ENCODE peak calls at places on chromosomes 6 and 20, in five cellular contexts. B, H, E, Y and I are unnamed samples.

GRCh38 chr20:2603816-2604505 is 48.5 kb upstream of the NOP56 start:
- DNase-seq in H (no peak), B (no peak), E (no peak), Y (no peak), I (no peak)

GRCh38 chr6:163583558-163583957 is 169.0 kb downstream of the QKI start:
- DNase-seq in Y (no peak), H (no peak), B (no peak), E (no peak), I (no peak)

GRCh38 chr20:51440589-51440988 is 101.9 kb downstream of the NFATC2 start:
- DNase-seq in Y (no peak), E (no peak), B (no peak), H (no peak), I (no peak)

GRCh38 chr6:14354919-14355572 is 237.5 kb downstream of the CD83 start:
- DNase-seq in Y (peak; percentile 72), B (peak; percentile 31), E (no peak), H (no peak), I (no peak)

GRCh38 chr6:68238097-68238597 is 396.9 kb upstream of the ADGRB3 start:
- DNase-seq in H (no peak), B (no peak), Y (peak; percentile 52), E (no peak), I (no peak)

GRCh38 chr20:46057856-46058655 is 29.0 kb downstream of the SLC12A5 start:
- DNase-seq in Y (peak; percentile 4), B (peak; percentile 35), E (no peak), H (peak; percentile 67), I (no peak)

GRCh38 chr6:152552616-152553209 is 84.4 kb downstream of the SYNE1 start:
- DNase-seq in Y (peak; percentile 63), B (peak; percentile 71), H (peak; percentile 72), E (peak; percentile 25), I (peak; percentile 36)

GRCh38 chr6:154806804-154807203 is 73.6 kb downstream of the SCAF8 start:
- DNase-seq in B (no peak), H (no peak), Y (no peak), E (no peak), I (no peak)

GRCh38 chr20:62922451-62922921 is 3.8 kb downstream of the DIDO1 start:
- DNase-seq in B (no peak), E (no peak), Y (no peak), H (no peak), I (no peak)

GRCh38 chr20:57498425-57499400 is 26.2 kb downstream of the CTCFL start:
- DNase-seq in B (no peak), Y (no peak), E (peak; percentile 20), H (no peak), I (peak; percentile 82)

GRCh38 chr20:43583982-43584432 is 6.7 kb upstream of the IFT52 start:
- DNase-seq in E (no peak), Y (peak; percentile 90), H (no peak), B (peak; percentile 56), I (peak; percentile 92)

GRCh38 chr20:64149141-64149540 is 15.1 kb upstream of the MYT1 start:
- DNase-seq in H (no peak), B (no peak), E (no peak), Y (no peak), I (no peak)

GRCh38 chr6:8113260-8113659 is 10.9 kb upstream of the EEF1E1 start:
- DNase-seq in B (no peak), Y (no peak), E (no peak), H (no peak), I (no peak)

GRCh38 chr6:150290429-150290828 is 78.4 kb upstream of the IYD start:
- DNase-seq in H (no peak), E (no peak), Y (peak; percentile 81), B (no peak), I (no peak)

GRCh38 chr6:36383608-36384007 is 3.9 kb downstream of the ETV7 start:
- DNase-seq in B (no peak), Y (no peak), E (no peak), H (no peak), I (no peak)

GRCh38 chr20:32436968-32437367 is 78.8 kb downstream of the ASXL1 start:
- DNase-seq in H (no peak), B (no peak), Y (no peak), E (no peak), I (no peak)

GRCh38 chr6:44190712-44191111 is 26.0 kb upstream of the MYMX start:
- DNase-seq in E (no peak), H (no peak), Y (no peak), B (no peak), I (no peak)

GRCh38 chr6:6811151-6812002 is 222.9 kb downstream of the LY86 start:
- DNase-seq in B (peak; percentile 65), E (no peak), Y (peak; percentile 95), H (peak; percentile 76), I (peak; percentile 70)

GRCh38 chr6:15452182-15452941 is 206.5 kb downstream of the JARID2 start:
- DNase-seq in B (no peak), Y (no peak), E (no peak), H (no peak), I (no peak)

GRCh38 chr6:137661601-137662000 is 167.4 kb upstream of the OLIG3 start:
- DNase-seq in E (no peak), Y (peak; percentile 44), H (peak; percentile 61), B (no peak), I (no peak)

GRCh38 chr6:85360794-85361642 is 88.9 kb upstream of the NT5E start:
- DNase-seq in H (peak; percentile 17), Y (peak; percentile 96), B (no peak), E (no peak), I (peak; percentile 68)

GRCh38 chr20:38013891-38014290 is 19.4 kb downstream of the TTI1 start:
- DNase-seq in Y (no peak), H (no peak), B (no peak), E (no peak), I (no peak)

GRCh38 chr6:9250852-9251251 is 815.5 kb upstream of the SLC35B3 start:
- DNase-seq in Y (peak; percentile 66), H (peak; percentile 46), B (peak; percentile 57), E (no peak), I (peak; percentile 41)

GRCh38 chr6:28710466-28711191 is 184.9 kb downstream of the GPX5 start:
- DNase-seq in E (no peak), B (no peak), H (peak; percentile 32), Y (peak; percentile 84), I (no peak)

GRCh38 chr6:16764188-16764950 is 3.1 kb upstream of the ATXN1 start:
- DNase-seq in E (no peak), B (no peak), H (no peak), Y (peak; percentile 53), I (no peak)

GRCh38 chr20:22586645-22587310 is 2.4 kb upstream of the FOXA2 start:
- DNase-seq in B (peak; percentile 79), H (peak; percentile 70), Y (peak; percentile 37), E (no peak), I (no peak)

GRCh38 chr6:76866091-76866490 is 597.2 kb downstream of the HTR1B start:
- DNase-seq in E (no peak), Y (no peak), H (no peak), B (no peak), I (no peak)

GRCh38 chr6:144898052-144898689 is 613.0 kb downstream of the UTRN start:
- DNase-seq in E (no peak), H (no peak), Y (peak; percentile 88), B (no peak), I (no peak)

GRCh38 chr20:47126709-47127108 is 229.8 kb downstream of the ZMYND8 start:
- DNase-seq in E (no peak), Y (peak; percentile 50), B (no peak), H (no peak), I (no peak)

GRCh38 chr6:36431197-36431596 is 11.5 kb downstream of the PXT1 start:
- DNase-seq in Y (no peak), E (no peak), B (no peak), H (no peak), I (no peak)

GRCh38 chr20:47175501-47175900 is 181.0 kb downstream of the ZMYND8 start:
- DNase-seq in E (no peak), B (peak; percentile 51), H (no peak), Y (no peak), I (no peak)

GRCh38 chr20:48826883-48827771 is 672 bp downstream of the PREX1 start:
- DNase-seq in H (no peak), E (peak; percentile 16), B (peak; percentile 37), Y (peak; percentile 17), I (peak; percentile 65)